ENCODE peak calls at places on chromosomes 5 and 9, in four cellular contexts. D is amniotic stem cell; E is fibroblast of the conjunctiva; R is naive thymus-derived CD8-positive, alpha-beta T cell. B is an unnamed sample.

GRCh38 chr5:154397652-154398406 is 48.0 kb upstream of the SAP30L start:
- DNase-seq in R (no peak), E (no peak), D (no peak), B (no peak)

GRCh38 chr5:121572061-121572460 is 279.6 kb upstream of the FTMT start:
- DNase-seq in D (no peak), R (no peak), E (no peak), B (no peak)

GRCh38 chr5:55377810-55378209 is 70.0 kb downstream of the MTREX start:
- DNase-seq in R (no peak), E (no peak), D (no peak), B (no peak)

GRCh38 chr9:82035332-82035731 is 46.8 kb downstream of the SPATA31D1 start:
- DNase-seq in E (no peak), D (no peak), R (no peak), B (no peak)

GRCh38 chr9:3337515-3337914 is 188.3 kb downstream of the RFX3 start:
- DNase-seq in R (no peak), E (peak), D (no peak), B (no peak)

GRCh38 chr9:70494221-70494620 is 79.8 kb upstream of the KLF9 start:
- DNase-seq in E (no peak), D (no peak), R (no peak), B (no peak)

GRCh38 chr5:35776757-35777156 is 79.9 kb upstream of the IL7R start:
- DNase-seq in E (no peak), D (no peak), R (no peak), B (no peak)

GRCh38 chr9:27701029-27701428 is 127.7 kb upstream of the C9orf72 start:
- DNase-seq in R (no peak), E (no peak), D (no peak), B (no peak)

GRCh38 chr5:5188377-5189020 is 48.4 kb downstream of the ADAMTS16 start:
- DNase-seq in R (no peak), D (no peak), E (no peak), B (no peak)

GRCh38 chr5:108451269-108451668 is 69.4 kb upstream of the FBXL17 start:
- DNase-seq in D (no peak), R (no peak), E (no peak), B (no peak)

GRCh38 chr9:131046581-131047202 is 37.7 kb downstream of the LAMC3 start:
- DNase-seq in E (peak), R (peak), D (peak), B (peak)

GRCh38 chr5:43316421-43316820 is 3.2 kb upstream of the HMGCS1 start:
- DNase-seq in E (no peak), D (no peak), R (no peak), B (no peak)

GRCh38 chr9:111039203-111039907 is 1.1 kb upstream of the LPAR1 start:
- DNase-seq in R (no peak), D (no peak), E (no peak), B (peak)

GRCh38 chr5:74332654-74333053 is 307.9 kb downstream of the ENC1 start:
- DNase-seq in D (no peak), E (no peak), R (no peak), B (no peak)

GRCh38 chr9:94804917-94805544 is 78.5 kb downstream of the AOPEP start:
- DNase-seq in D (no peak), E (no peak), R (no peak), B (no peak)

GRCh38 chr5:122236270-122236669 is 75.8 kb upstream of the SNCAIP start:
- DNase-seq in R (no peak), D (no peak), E (no peak), B (peak)

GRCh38 chr9:96458226-96458625 is 8.3 kb downstream of the HABP4 start:
- DNase-seq in E (no peak), D (no peak), R (no peak), B (no peak)

GRCh38 chr9:90021216-90021906 is 416.5 kb downstream of the GADD45G start:
- DNase-seq in D (no peak), E (no peak), R (no peak), B (no peak)

GRCh38 chr5:172635038-172635437 is 6.0 kb upstream of the NEURL1B start:
- DNase-seq in D (no peak), R (no peak), E (no peak), B (no peak)

GRCh38 chr5:139861889-139862207 is 66.2 kb downstream of the PSD2 start:
- DNase-seq in D (no peak), E (no peak), R (no peak), B (no peak)

GRCh38 chr9:133135193-133135745 is 14.2 kb upstream of the RALGDS start:
- DNase-seq in D (peak), R (no peak), E (peak), B (no peak)

GRCh38 chr5:150645070-150645700 is 4.7 kb downstream of the SYNPO start:
- DNase-seq in R (no peak), E (peak), D (no peak), B (peak)

GRCh38 chr5:96747718-96748117 is 60.0 kb downstream of the ERAP1 start:
- DNase-seq in D (no peak), E (no peak), R (no peak), B (no peak)

GRCh38 chr5:15010936-15011335 is 139.4 kb upstream of the ANKH start:
- DNase-seq in R (no peak), E (no peak), D (no peak), B (no peak)

GRCh38 chr9:18824095-18824666 is 208.8 kb downstream of the SAXO1 start:
- DNase-seq in D (no peak), R (no peak), E (no peak), B (peak)

GRCh38 chr5:177496111-177497010 is 1.0 kb downstream of the PDLIM7 start:
- DNase-seq in D (peak), R (no peak), E (peak), B (peak)

GRCh38 chr5:10904862-10905432 is 143.9 kb upstream of the DAP start:
- DNase-seq in E (no peak), D (no peak), R (no peak), B (peak)

GRCh38 chr9:136137321-136138054 is 18.8 kb upstream of the TMEM250 start:
- DNase-seq in D (no peak), R (no peak), E (no peak), B (no peak)

GRCh38 chr5:178370102-178370501 is 137.5 kb upstream of the PHYKPL start:
- DNase-seq in D (no peak), R (no peak), E (no peak), B (no peak)

GRCh38 chr5:57834829-57835554 is 352.4 kb upstream of the ACTBL2 start:
- DNase-seq in D (no peak), R (no peak), E (no peak), B (peak)

GRCh38 chr9:134912126-134912840 is 5.4 kb downstream of the FCN1 start:
- DNase-seq in R (no peak), E (no peak), D (no peak), B (no peak)

GRCh38 chr5:1161108-1161831 is 40.1 kb upstream of the SLC6A19 start:
- DNase-seq in R (no peak), D (no peak), E (no peak), B (peak)

GRCh38 chr9:2657427-2657826 is 35.8 kb downstream of the VLDLR start:
- DNase-seq in E (no peak), D (no peak), R (no peak), B (no peak)

GRCh38 chr5:111954516-111955337 is 197.7 kb upstream of the NREP start:
- DNase-seq in D (no peak), E (no peak), R (no peak), B (no peak)

B was measured in mesendoderm.